ENCODE peak calls at places on chromosomes 5 and 9, in eight cellular contexts. X, U, L, H, T, F, A and V are unnamed samples.

GRCh38 chr5:91645347-91645746 is 262.2 kb upstream of the ARRDC3 start:
- DNase-seq in L (no peak), X (no peak), H (no peak), F (no peak), A (no peak), U (no peak), T (no peak), V (no peak)

GRCh38 chr5:139038618-139039305 is 159.4 kb downstream of the SIL1 start:
- DNase-seq in A (no peak), L (no peak), H (no peak), U (no peak), X (no peak), F (peak; percentile 9), T (no peak), V (no peak)

GRCh38 chr9:130994546-130995398 is 14.2 kb upstream of the LAMC3 start:
- DNase-seq in X (no peak), F (no peak), L (no peak), A (no peak), H (no peak), U (no peak), T (no peak), V (no peak)

GRCh38 chr9:138071292-138071691 is 193.7 kb downstream of the CACNA1B start:
- DNase-seq in H (no peak), X (no peak), U (peak; percentile 15), F (no peak), T (peak; percentile 3), L (no peak), A (no peak), V (no peak)

GRCh38 chr5:119816055-119816454 is 186.7 kb downstream of the FAM170A start:
- DNase-seq in L (no peak), H (no peak), U (no peak), F (no peak), X (no peak), A (no peak), T (no peak), V (no peak)

GRCh38 chr9:84397822-84398221 is 57.3 kb upstream of the SLC28A3 start:
- DNase-seq in H (no peak), U (no peak), L (no peak), T (no peak), A (no peak), F (no peak), X (no peak), V (peak; percentile 83)

GRCh38 chr9:16461231-16461840 is 409.1 kb downstream of the BNC2 start:
- DNase-seq in A (no peak), U (no peak), L (no peak), T (no peak), F (no peak), H (no peak), X (no peak), V (no peak)

GRCh38 chr5:155193483-155194107 is 180.0 kb downstream of the KIF4B start:
- DNase-seq in U (no peak), A (no peak), H (peak; percentile 65), L (no peak), X (no peak), F (no peak), T (no peak), V (no peak)

GRCh38 chr9:135865531-135865930 is 41.8 kb downstream of the CAMSAP1 start:
- DNase-seq in X (no peak), H (no peak), T (no peak), F (no peak), L (no peak), U (no peak), A (no peak), V (no peak)

DNA sequence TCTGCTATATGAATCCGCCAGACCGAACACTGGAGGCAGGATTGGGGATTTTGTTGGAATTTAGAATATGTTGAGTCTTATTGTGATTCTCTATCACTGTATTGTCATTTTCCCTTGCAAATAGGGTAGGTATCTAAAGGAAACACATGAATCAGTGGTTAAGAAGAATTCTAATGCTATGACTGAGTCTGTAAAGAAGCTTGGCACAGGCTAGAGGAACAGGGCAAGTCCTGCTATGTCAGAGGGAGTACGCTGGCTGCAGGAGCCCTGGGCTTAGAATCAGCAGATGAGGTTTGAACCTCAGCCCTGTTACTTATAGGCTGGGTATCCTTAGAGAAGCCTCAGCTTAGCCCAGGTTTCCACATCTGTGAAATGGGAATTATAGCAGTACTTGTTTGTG is 198.1 kb downstream of the NR3C1 start:
- DNase-seq in L (no peak), T (no peak), X (no peak), A (no peak), U (no peak), H (no peak), F (no peak), V (peak; percentile 74)
- TF ChIP-seq POLR2A in L (no peak), T (no peak), X (no peak), A (no peak), U (no peak), H (no peak), F (no peak), V (no peak)

GRCh38 chr5:59767753-59768159 is 125.8 kb downstream of the PDE4D start:
- DNase-seq in X (no peak), H (no peak), U (no peak), T (no peak), F (no peak), L (no peak), A (no peak), V (no peak)

GRCh38 chr5:59769832-59770231 is 123.7 kb downstream of the PDE4D start:
- DNase-seq in X (no peak), F (no peak), H (no peak), L (no peak), A (no peak), U (no peak), T (no peak), V (no peak)

GRCh38 chr5:59769041-59769360 is 124.5 kb downstream of the PDE4D start:
- DNase-seq in U (no peak), L (no peak), X (no peak), A (no peak), H (no peak), F (no peak), T (no peak), V (no peak)

GRCh38 chr5:59766394-59766793 is 127.1 kb downstream of the PDE4D start:
- DNase-seq in A (peak; percentile 68), F (peak; percentile 58), H (peak; percentile 11), U (no peak), X (no peak), T (peak; percentile 26), L (peak; percentile 56), V (no peak)

GRCh38 chr5:59768204-59769040 is 125.1 kb downstream of the PDE4D start:
- DNase-seq in H (peak; percentile 57), F (peak; percentile 90), A (peak; percentile 74), X (peak; percentile 37), T (peak; percentile 51), U (peak; percentile 69), L (peak; percentile 66), V (no peak)
- TF ChIP-seq POLR2A in H (no peak), F (peak; percentile 13), A (peak; percentile 35), X (no peak), T (peak; percentile 17), U (no peak), L (peak; percentile 68), V (no peak)

GRCh38 chr5:134554319-134555222 is 29.1 kb downstream of the JADE2 start:
- DNase-seq in A (peak; percentile 97), L (peak; percentile 82), T (peak; percentile 56), U (no peak), X (peak; percentile 65), F (peak; percentile 96), H (peak; percentile 76), V (no peak)
- TF ChIP-seq POLR2A in A (no peak), L (no peak), T (no peak), U (no peak), X (no peak), F (no peak), H (no peak), V (no peak)

GRCh38 chr5:893711-894110 is 1.0 kb downstream of the TRIP13 start:
- DNase-seq in L (no peak), H (no peak), F (no peak), A (no peak), T (no peak), X (no peak), U (peak; percentile 36), V (no peak)

GRCh38 chr5:893137-893506 is 438 bp downstream of the TRIP13 start:
- DNase-seq in T (no peak), L (no peak), U (no peak), F (no peak), X (no peak), H (no peak), A (no peak), V (no peak)

GRCh38 chr5:891117-891836 is 1.3 kb downstream of the BRD9 start:
- DNase-seq in H (no peak), U (peak; percentile 63), L (no peak), X (no peak), F (peak; percentile 60), A (no peak), T (no peak), V (no peak)

GRCh38 chr5:891837-892389 is 688 bp downstream of the BRD9 start:
- DNase-seq in A (no peak), T (no peak), U (no peak), X (no peak), L (no peak), H (no peak), F (no peak), V (peak; percentile 67)

DNA sequence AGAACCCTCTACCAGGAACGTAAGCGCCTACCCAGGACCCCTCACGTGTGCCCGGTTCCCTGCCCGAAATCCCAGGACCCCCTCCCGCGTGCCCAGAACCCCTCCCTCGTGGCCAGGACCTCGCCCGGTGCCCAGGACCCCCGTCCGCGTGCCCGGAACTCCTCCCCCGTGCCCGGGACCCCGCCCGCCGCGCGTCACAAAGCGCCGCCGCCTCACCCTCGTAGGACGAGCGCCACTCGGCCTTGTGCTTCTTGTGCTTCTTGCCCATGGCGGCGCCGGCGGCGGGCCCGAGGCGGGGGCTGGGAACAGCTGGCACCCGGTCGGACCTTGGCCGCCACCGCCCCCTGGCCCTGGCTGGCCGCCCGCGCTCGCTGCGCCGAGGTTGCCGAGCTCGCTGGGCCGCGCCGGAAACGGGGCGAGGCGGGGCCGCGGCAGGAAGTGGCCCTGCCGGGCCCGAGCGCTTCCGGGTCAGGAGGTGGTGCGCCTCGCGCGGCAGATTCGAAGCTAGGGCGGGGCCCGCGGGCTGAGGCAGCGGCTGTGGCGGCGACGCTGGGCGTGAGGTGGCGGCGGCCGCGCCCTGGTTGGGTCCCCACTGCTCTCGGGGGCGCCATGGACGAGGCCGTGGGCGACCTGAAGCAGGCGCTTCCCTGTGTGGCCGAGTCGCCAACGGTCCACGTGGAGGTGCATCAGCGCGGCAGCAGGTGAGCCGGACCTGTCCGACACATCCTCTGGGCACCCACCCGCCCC is at the start of the genes BRD9 and TRIP13:
- DNase-seq in A (peak; percentile 74), F (peak; percentile 82), T (peak; percentile 79), X (peak; percentile 38), L (peak; percentile 91), U (peak; percentile 96), H (peak; percentile 86), V (peak; percentile 99)
- TF ChIP-seq POLR2A in A (peak; percentile 17), F (peak; percentile 40), T (no peak), X (peak; percentile 15), L (peak; percentile 56), U (peak; percentile 15), H (no peak), V (peak; percentile 86)